ENCODE peak calls at places on chromosome 10, in four cellular contexts. L is transverse colon, W is esophagus squamous epithelium, H is ovary. J is an unnamed sample.

GRCh38 chr10:123721441-123722049 is 55.4 kb downstream of the GPR26 start:
- DNase-seq in H (no peak), L (no peak), W (no peak), J (no peak)

GRCh38 chr10:11330383-11331020 is 280.9 kb downstream of the USP6NL start:
- DNase-seq in L (no peak), H (no peak), W (no peak), J (no peak)

GRCh38 chr10:4771554-4772201 is 54.3 kb upstream of the AKR1E2 start:
- DNase-seq in W (no peak), L (no peak), H (no peak), J (no peak)

GRCh38 chr10:62092301-62092990 is 176.2 kb downstream of the RTKN2 start:
- DNase-seq in H (no peak), W (no peak), L (no peak), J (no peak)

GRCh38 chr10:126090911-126091728 is 194.8 kb downstream of the FANK1 start:
- DNase-seq in L (no peak), H (no peak), W (no peak), J (no peak)

GRCh38 chr10:19231034-19231433 is 182.4 kb downstream of the MALRD1 start:
- DNase-seq in L (no peak), W (no peak), H (no peak), J (no peak)

GRCh38 chr10:100827819-100828743 is 82.7 kb downstream of the PAX2 start:
- DNase-seq in W (no peak), H (no peak), L (peak; percentile 49), J (peak; percentile 56)

GRCh38 chr10:94122247-94122646 is 128.5 kb downstream of the PLCE1 start:
- DNase-seq in W (no peak), H (no peak), L (no peak), J (no peak)

GRCh38 chr10:28719789-28720436 is 42.6 kb downstream of the BAMBI start:
- DNase-seq in L (no peak), W (no peak), H (no peak), J (no peak)

GRCh38 chr10:15238553-15239335 is 70.3 kb upstream of the NMT2 start:
- DNase-seq in W (no peak), L (no peak), H (no peak), J (no peak)

GRCh38 chr10:90658791-90659190 is 199.0 kb downstream of the HTR7 start:
- DNase-seq in H (no peak), W (no peak), L (no peak), J (no peak)

GRCh38 chr10:61904711-61905445 is 3.4 kb downstream of the ARID5B start:
- DNase-seq in L (peak; percentile 30), W (no peak), H (no peak), J (no peak)

GRCh38 chr10:19412531-19412930 is 363.9 kb downstream of the MALRD1 start:
- DNase-seq in H (no peak), W (no peak), L (no peak), J (no peak)

GRCh38 chr10:97920865-97921264 is 71.2 kb downstream of the GOLGA7B start:
- DNase-seq in W (no peak), L (no peak), H (no peak), J (no peak)

GRCh38 chr10:109740436-109740835 is 182.9 kb downstream of the XPNPEP1 start:
- DNase-seq in L (peak; percentile 11), W (no peak), H (peak; percentile 22), J (no peak)

GRCh38 chr10:27242951-27243551 is 2.5 kb upstream of the ACBD5 start:
- DNase-seq in W (peak; percentile 42), L (peak; percentile 65), H (peak; percentile 71), J (peak; percentile 56)

GRCh38 chr10:126252884-126253612 is 135.2 kb downstream of the ADAM12 start:
- DNase-seq in H (peak; percentile 64), W (no peak), L (no peak), J (no peak)

GRCh38 chr10:80187060-80187459 is 18.3 kb downstream of the ANXA11 start:
- DNase-seq in H (no peak), W (no peak), L (no peak), J (no peak)

GRCh38 chr10:70508912-70509366 is 30.4 kb downstream of the PALD1 start:
- DNase-seq in W (no peak), L (peak; percentile 50), H (peak; percentile 24), J (no peak)

GRCh38 chr10:92816106-92816505 is 32.2 kb upstream of the EXOC6 start:
- DNase-seq in L (no peak), H (no peak), W (no peak), J (no peak)

GRCh38 chr10:63628526-63629362 is 107.5 kb downstream of the REEP3 start:
- DNase-seq in W (no peak), L (peak; percentile 68), H (peak; percentile 36), J (peak; percentile 61)

GRCh38 chr10:111479966-111480365 is 403.1 kb downstream of the ADRA2A start:
- DNase-seq in L (no peak), W (no peak), H (no peak), J (no peak)

GRCh38 chr10:58517071-58517470 is 4.4 kb downstream of the BICC1 start:
- DNase-seq in W (no peak), L (no peak), H (no peak), J (no peak)

GRCh38 chr10:58516118-58516517 is 3.4 kb downstream of the BICC1 start:
- DNase-seq in W (no peak), H (no peak), L (no peak), J (no peak)

GRCh38 chr10:58517481-58518355 is 5.0 kb downstream of the BICC1 start:
- DNase-seq in H (no peak), L (no peak), W (no peak), J (no peak)

GRCh38 chr10:58515296-58515956 is 2.8 kb downstream of the BICC1 start:
- DNase-seq in H (no peak), L (no peak), W (no peak), J (no peak)

GRCh38 chr10:58518775-58519174 is 6.1 kb downstream of the BICC1 start:
- DNase-seq in L (no peak), W (no peak), H (no peak), J (no peak)
- TF ChIP-seq CTCF in L (no peak), W (no peak), H (no peak), J (no peak)

GRCh38 chr10:7667262-7668141 is 736 bp upstream of the ITIH5 start:
- DNase-seq in L (no peak), H (peak; percentile 17), W (no peak), J (no peak)

GRCh38 chr10:7670157-7670556 is 3.4 kb upstream of the ITIH5 start:
- DNase-seq in L (no peak), H (no peak), W (no peak), J (no peak)

GRCh38 chr10:7662522-7662921 is 4.2 kb downstream of the ITIH5 start:
- DNase-seq in L (no peak), W (no peak), H (no peak), J (no peak)

GRCh38 chr10:7664707-7665106 is 2.1 kb downstream of the ITIH5 start:
- DNase-seq in W (no peak), H (no peak), L (no peak), J (no peak)

GRCh38 chr10:7666253-7667023 is at the start of gene ITIH5:
- DNase-seq in H (no peak), W (no peak), L (no peak), J (peak; percentile 19)
- TF ChIP-seq POLR2A in H (no peak), W (no peak), L (no peak), J (no peak)

DNA sequence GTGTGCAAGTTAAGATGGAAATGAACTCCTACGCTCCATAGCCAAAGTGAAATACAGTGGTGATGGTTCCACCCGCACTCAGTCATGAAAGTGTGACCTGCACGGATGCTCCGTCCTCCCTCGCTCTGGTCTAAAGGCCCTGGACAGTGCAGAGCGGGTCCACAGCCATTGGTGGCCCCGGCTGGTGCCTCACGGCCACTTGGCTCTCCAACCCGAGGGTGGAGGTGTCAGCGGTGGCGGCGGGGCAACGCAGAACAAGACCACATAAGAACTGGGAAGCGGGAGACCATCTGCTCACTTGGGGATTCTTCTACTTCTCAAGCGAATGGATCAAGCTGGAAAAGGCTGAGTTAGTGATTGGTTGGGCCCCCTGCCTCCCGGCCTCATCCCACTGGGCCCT is 60.7 kb downstream of the NKX6-2 start:
- DNase-seq in H (no peak), W (no peak), L (no peak), J (no peak)
- H3K4me1 ChIP-seq in H (no peaks in the 10 kb centered on the region), W (no peaks in the 10 kb centered on the region), L (no peaks in the 10 kb centered on the region), J (no peaks in the 10 kb centered on the region)

GRCh38 chr10:79159785-79160184 is 91.0 kb downstream of the ZMIZ1 start:
- DNase-seq in L (no peak), H (peak; percentile 69), W (no peak), J (no peak)
- TF ChIP-seq CTCF in L (no peak), H (no peak), W (no peak), J (no peak)

GRCh38 chr10:119503821-119504220 is 38.7 kb downstream of the RGS10 start:
- DNase-seq in W (no peak), H (no peak), L (no peak), J (no peak)
- TF ChIP-seq POLR2A in W (no peak), H (no peak), L (no peak), J (no peak)

GRCh38 chr10:32171213-32171612 is 115.0 kb upstream of the KIF5B start:
- DNase-seq in H (no peak), W (no peak), L (peak; percentile 77), J (no peak)
- H3K4me1 ChIP-seq in H (peaks cover 1% of the 10 kb centered on the region), W (no peaks in the 10 kb centered on the region), L (no peaks in the 10 kb centered on the region), J (no peaks in the 10 kb centered on the region)

GRCh38 chr10:86524225-86524982 is 2.8 kb upstream of the WAPL start:
- DNase-seq in H (no peak), L (no peak), W (no peak), J (no peak)

GRCh38 chr10:86520871-86521619 is 547 bp downstream of the WAPL start:
- DNase-seq in H (no peak), W (no peak), L (peak; percentile 66), J (peak; percentile 78)

GRCh38 chr10:86522385-86522855 is 828 bp upstream of the WAPL start:
- DNase-seq in W (no peak), L (no peak), H (no peak), J (no peak)

GRCh38 chr10:86521620-86522384 is at the start of gene WAPL:
- DNase-seq in L (peak; percentile 96), W (peak; percentile 60), H (peak; percentile 93), J (peak; percentile 97)

DNA sequence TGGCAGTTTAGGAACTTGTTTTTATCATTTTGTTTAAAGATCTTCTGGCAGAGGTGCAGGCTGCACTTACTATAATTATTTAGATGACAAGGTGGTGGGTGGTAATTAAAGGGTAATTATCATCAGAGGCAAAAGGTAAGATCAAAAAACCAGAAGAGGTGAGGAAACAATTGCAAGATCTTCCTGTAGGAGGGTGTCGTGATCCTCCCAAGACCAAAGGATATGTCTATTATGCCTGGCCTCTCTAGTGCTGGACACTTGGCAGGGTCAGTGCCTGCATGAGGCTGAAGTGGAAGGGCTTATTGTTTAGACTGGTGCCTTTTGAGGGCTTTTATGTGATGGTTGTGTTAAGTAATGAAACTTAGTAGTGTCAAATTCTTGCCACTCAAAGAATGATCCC is 1.8 kb upstream of the WAPL start:
- DNase-seq in H (no peak), W (no peak), L (no peak), J (no peak)
- TF ChIP-seq CTCF in H (no peak), W (no peak), L (peak; percentile 10), J (peak; percentile 13)

GRCh38 chr10:22316286-22317120 is at the start of gene COMMD3:
- DNase-seq in W (peak; percentile 64), L (peak; percentile 88), H (peak; percentile 87), J (peak; percentile 92)
- TF ChIP-seq POLR2A in W (peak; percentile 41), L (peak; percentile 79), H (peak; percentile 54), J (peak; percentile 84)

GRCh38 chr10:73857446-73857845 is 16.9 kb downstream of the CAMK2G start:
- DNase-seq in W (no peak), L (no peak), H (no peak), J (no peak)
- H3K4me1 ChIP-seq in W (no peaks in the 10 kb centered on the region), L (peaks cover 39% of the 10 kb centered on the region), H (no peaks in the 10 kb centered on the region), J (peaks cover 18% of the 10 kb centered on the region)

J was measured in right lobe of liver.